ENCODE peak calls at places on chromosomes 1 and 21, in six cellular contexts. N is 8988T, C is SHP77, X is GM19239, J is Peyer's patch, P is caudate nucleus. B is an unnamed sample.

GRCh38 chr1:51344602-51345299 is 14.4 kb upstream of the TTC39A start:
- DNase-seq in N (no peak), P (no peak), C (no peak), X (no peak), J (no peak), B (no peak)

GRCh38 chr1:172795741-172796140 is 136.8 kb downstream of the FASLG start:
- DNase-seq in N (no peak), C (no peak), X (no peak), P (no peak), J (no peak), B (no peak)

GRCh38 chr1:231969078-231969477 is 342.5 kb downstream of the DISC1 start:
- DNase-seq in C (peak; percentile 32), J (no peak), P (no peak), X (no peak), N (no peak), B (no peak)

GRCh38 chr1:87202922-87203655 is 125.6 kb upstream of the LMO4 start:
- DNase-seq in C (no peak), J (no peak), N (no peak), X (no peak), P (no peak), B (no peak)

GRCh38 chr1:82160036-82160435 is 359.3 kb downstream of the ADGRL2 start:
- DNase-seq in J (no peak), P (no peak), X (no peak), C (no peak), N (no peak), B (no peak)

GRCh38 chr1:232531291-232531690 is 98.6 kb downstream of the SIPA1L2 start:
- DNase-seq in J (no peak), X (no peak), N (no peak), C (no peak), P (no peak), B (no peak)

GRCh38 chr1:36305915-36306209 is 306 bp upstream of the SH3D21 start:
- DNase-seq in C (no peak), X (no peak), N (no peak), P (no peak), J (no peak), B (no peak)

GRCh38 chr1:156214024-156214748 is 1.4 kb downstream of the PMF1 start:
- DNase-seq in C (peak; percentile 15), X (no peak), J (no peak), N (no peak), P (no peak), B (no peak)

GRCh38 chr21:44858291-44858690 is 15.2 kb downstream of the PTTG1IP start:
- DNase-seq in C (no peak), X (no peak), P (no peak), J (no peak), N (no peak), B (no peak)

GRCh38 chr1:3162483-3162882 is 93.5 kb downstream of the PRDM16 start:
- DNase-seq in X (no peak), J (no peak), P (no peak), C (no peak), N (no peak), B (no peak)

GRCh38 chr21:41632748-41633475 is 125.0 kb upstream of the TMPRSS2 start:
- DNase-seq in J (no peak), N (no peak), X (no peak), C (no peak), P (no peak), B (no peak)

GRCh38 chr1:202802998-202803932 is 5.0 kb downstream of the KDM5B start:
- DNase-seq in X (no peak), C (no peak), J (no peak), N (no peak), P (no peak), B (no peak)

GRCh38 chr21:31848339-31848985 is 24.4 kb upstream of the HUNK start:
- DNase-seq in C (no peak), P (no peak), X (no peak), J (no peak), N (no peak), B (no peak)

GRCh38 chr1:35111106-35111505 is 31.9 kb downstream of the ZMYM1 start:
- DNase-seq in C (no peak), X (no peak), P (no peak), N (no peak), J (no peak), B (peak; percentile 41)

GRCh38 chr1:62022348-62022747 is 172.3 kb upstream of the L1TD1 start:
- DNase-seq in N (no peak), P (no peak), X (no peak), J (no peak), C (no peak), B (no peak)

GRCh38 chr1:93905734-93906133 is 3.5 kb downstream of the GCLM start:
- DNase-seq in C (no peak), N (no peak), P (no peak), X (no peak), J (no peak), B (peak; percentile 34)

GRCh38 chr1:187490261-187490660 is 661.5 kb downstream of the PLA2G4A start:
- DNase-seq in N (no peak), P (no peak), X (no peak), C (no peak), J (no peak), B (no peak)

GRCh38 chr1:197302775-197303174 is 34.7 kb downstream of the CRB1 start:
- DNase-seq in N (no peak), P (no peak), C (no peak), J (no peak), X (no peak), B (peak; percentile 42)

GRCh38 chr1:48939828-48940227 is 163.1 kb upstream of the BEND5 start:
- DNase-seq in N (no peak), J (no peak), X (no peak), P (no peak), C (no peak), B (no peak)

GRCh38 chr1:153366261-153366660 is 8.6 kb downstream of the S100A9 start:
- DNase-seq in J (no peak), P (no peak), C (no peak), X (no peak), N (no peak), B (no peak)

GRCh38 chr1:93255222-93256079 is 74.9 kb downstream of the CCDC18 start:
- DNase-seq in C (no peak), N (no peak), X (no peak), P (no peak), J (no peak), B (peak; percentile 16)

GRCh38 chr1:147641695-147642592 is 28.4 kb downstream of the ACP6 start:
- DNase-seq in C (peak; percentile 82), N (peak; percentile 41), P (no peak), J (peak; percentile 30), X (no peak), B (no peak)

GRCh38 chr21:35316933-35317332 is 267.8 kb upstream of the RUNX1 start:
- DNase-seq in X (no peak), P (no peak), J (no peak), C (no peak), N (no peak), B (no peak)

GRCh38 chr1:36223373-36223995 is 759 bp upstream of the THRAP3 start:
- DNase-seq in J (peak; percentile 35), P (no peak), X (peak; percentile 36), C (peak; percentile 27), N (no peak), B (peak; percentile 48)

GRCh38 chr1:226041419-226041818 is 21.1 kb upstream of the H3-3A start:
- DNase-seq in C (no peak), P (no peak), N (no peak), J (no peak), X (no peak), B (no peak)

B was measured in skeletal muscle cell.